ENCODE peak calls at places on chromosomes 2 and 18, in four cellular contexts. N is mesendoderm, A is H9, I is neuronal stem cell. R is an unnamed sample.

GRCh38 chr2:43305006-43305405 is 78.6 kb upstream of the ZFP36L2 start:
- DNase-seq in I (no peak), A (no peak), N (peak; percentile 18), R (peak; percentile 37)

GRCh38 chr18:12820526-12820925 is 63.5 kb downstream of the PTPN2 start:
- DNase-seq in I (no peak), N (no peak), A (no peak), R (no peak)

GRCh38 chr2:14543284-14543683 is 89.2 kb upstream of the LRATD1 start:
- DNase-seq in I (no peak), N (no peak), A (no peak), R (peak; percentile 54)

GRCh38 chr2:187136646-187137045 is 287.7 kb upstream of the ZSWIM2 start:
- DNase-seq in N (no peak), A (no peak), I (no peak), R (no peak)

GRCh38 chr2:221334466-221334865 is 237.6 kb downstream of the EPHA4 start:
- DNase-seq in A (no peak), I (no peak), N (no peak), R (no peak)

GRCh38 chr2:218879881-218880748 is 537 bp upstream of the WNT10A start:
- DNase-seq in N (no peak), I (no peak), A (peak; percentile 57), R (no peak)

GRCh38 chr2:118937817-118938216 is 4.2 kb upstream of the MARCO start:
- DNase-seq in I (no peak), N (no peak), A (no peak), R (no peak)

GRCh38 chr2:120735750-120736170 is at the start of gene GLI2:
- DNase-seq in A (peak; percentile 82), I (peak; percentile 81), N (peak; percentile 94), R (peak; percentile 87)

GRCh38 chr2:160228141-160228963 is 28.3 kb upstream of the ITGB6 start:
- DNase-seq in N (no peak), A (no peak), I (no peak), R (peak; percentile 87)

GRCh38 chr18:9683418-9684396 is 24.4 kb upstream of the RAB31 start:
- DNase-seq in I (no peak), N (peak; percentile 87), A (no peak), R (peak; percentile 70)

GRCh38 chr18:48320639-48320945 is 88.6 kb downstream of the ZBTB7C start:
- DNase-seq in N (no peak), I (no peak), A (no peak), R (no peak)

GRCh38 chr2:179222076-179222475 is 42.6 kb downstream of the SESTD1 start:
- DNase-seq in I (no peak), N (no peak), A (no peak), R (no peak)

GRCh38 chr18:25055076-25055475 is 296.9 kb downstream of the ZNF521 start:
- DNase-seq in N (no peak), I (no peak), A (no peak), R (peak; percentile 56)

GRCh38 chr2:54935389-54935788 is 114.9 kb downstream of the RTN4 start:
- DNase-seq in A (no peak), I (no peak), N (no peak), R (no peak)

GRCh38 chr2:39530423-39530866 is 93.4 kb upstream of the MAP4K3 start:
- DNase-seq in N (no peak), A (no peak), I (no peak), R (peak; percentile 78)

GRCh38 chr2:234661146-234661545 is 164.3 kb upstream of the ARL4C start:
- DNase-seq in A (no peak), I (no peak), N (no peak), R (no peak)

GRCh38 chr2:28683100-28683706 is 68.4 kb upstream of the PPP1CB start:
- DNase-seq in A (peak; percentile 40), I (no peak), N (peak; percentile 90), R (peak; percentile 86)
- H3K4ac ChIP-seq in A (no peak overlapping the region), I (no peak overlapping the region), N (no peak overlapping the region), R (peak overlapping the region; percentile 96)

GRCh38 chr2:47072018-47072691 is 83.0 kb downstream of the STPG4 start:
- DNase-seq in A (peak; percentile 60), I (no peak), N (no peak), R (peak; percentile 70)
- H3K4ac ChIP-seq in A (peak overlapping the region; percentile 19), I (peak overlapping the region; percentile 26), N (no peak overlapping the region), R (peak overlapping the region; percentile 100)

GRCh38 chr2:48589170-48589767 is 28.4 kb upstream of the GTF2A1L start:
- DNase-seq in A (no peak), I (no peak), N (peak; percentile 32), R (peak; percentile 59)

GRCh38 chr2:48588745-48589144 is 28.9 kb upstream of the GTF2A1L start:
- DNase-seq in N (peak; percentile 57), I (no peak), A (no peak), R (no peak)

GRCh38 chr2:48587560-48587959 is 30.1 kb upstream of the GTF2A1L start:
- DNase-seq in I (no peak), N (no peak), A (no peak), R (no peak)

GRCh38 chr2:48584551-48584950 is 33.1 kb upstream of the GTF2A1L start:
- DNase-seq in I (no peak), A (no peak), N (peak; percentile 18), R (no peak)

GRCh38 chr2:48586433-48586832 is 31.2 kb upstream of the GTF2A1L start:
- DNase-seq in N (no peak), A (no peak), I (no peak), R (no peak)
- H3K4ac ChIP-seq in N (no peak overlapping the region), A (no peak overlapping the region), I (no peak overlapping the region), R (no peak overlapping the region)

GRCh38 chr2:219902870-219903269 is 275.4 kb downstream of the SLC4A3 start:
- DNase-seq in A (no peak), N (peak; percentile 80), I (no peak), R (peak; percentile 8)

GRCh38 chr2:219901155-219901554 is 273.7 kb downstream of the SLC4A3 start:
- DNase-seq in A (no peak), N (no peak), I (no peak), R (no peak)

GRCh38 chr2:219897456-219897855 is 270.0 kb downstream of the SLC4A3 start:
- DNase-seq in I (no peak), A (no peak), N (peak; percentile 92), R (no peak)
- H3K4ac ChIP-seq in I (no peak overlapping the region), A (no peak overlapping the region), N (no peak overlapping the region), R (no peak overlapping the region)

GRCh38 chr2:20594957-20595356 is 55.9 kb downstream of the HS1BP3 start:
- DNase-seq in N (no peak), A (no peak), I (no peak), R (no peak)

GRCh38 chr2:20592106-20593071 is 58.5 kb downstream of the HS1BP3 start:
- DNase-seq in A (peak; percentile 67), I (no peak), N (peak; percentile 58), R (no peak)

GRCh38 chr2:20595439-20596192 is 55.3 kb downstream of the HS1BP3 start:
- DNase-seq in A (no peak), I (no peak), N (peak; percentile 59), R (peak; percentile 60)

GRCh38 chr2:20593072-20594034 is 57.5 kb downstream of the HS1BP3 start:
- DNase-seq in A (no peak), I (no peak), N (no peak), R (peak; percentile 93)

GRCh38 chr2:20594048-20594750 is 56.7 kb downstream of the HS1BP3 start:
- DNase-seq in I (no peak), A (no peak), N (no peak), R (no peak)
- H3K4ac ChIP-seq in I (no peak overlapping the region), A (no peak overlapping the region), N (no peak overlapping the region), R (peak overlapping the region; percentile 99)

GRCh38 chr2:207467716-207468347 is 61.9 kb upstream of the CREB1 start:
- DNase-seq in A (no peak), I (no peak), N (no peak), R (peak; percentile 91)
- H3K4ac ChIP-seq in A (no peak overlapping the region), I (no peak overlapping the region), N (no peak overlapping the region), R (peak overlapping the region; percentile 75)

DNA sequence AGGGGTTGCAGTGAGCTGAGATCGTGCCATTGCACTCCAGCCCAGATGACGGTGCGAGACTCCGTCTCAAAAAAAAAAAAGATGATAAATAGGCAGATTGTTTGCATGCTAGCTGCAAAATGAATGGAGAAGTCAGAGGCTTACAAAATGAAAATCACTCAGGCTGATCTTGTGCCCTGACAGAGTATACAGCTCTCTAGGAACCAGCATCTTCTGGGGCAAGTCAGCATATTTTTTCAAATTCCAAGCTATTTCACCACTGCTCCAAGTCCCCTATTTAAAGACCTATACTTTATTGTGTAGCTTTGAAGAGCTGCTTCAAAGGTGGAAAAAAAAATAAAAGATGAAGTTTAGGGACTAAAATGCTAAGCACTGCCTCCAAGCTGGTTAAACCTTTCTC is 6.1 kb downstream of the E2F6 start:
- DNase-seq in N (no peak), A (no peak), I (no peak), R (no peak)
- H3K4ac ChIP-seq in N (no peak overlapping the region), A (no peak overlapping the region), I (no peak overlapping the region), R (no peak overlapping the region)

GRCh38 chr2:36361396-36361795 is 5.8 kb downstream of the CRIM1 start:
- DNase-seq in A (no peak), N (no peak), I (no peak), R (no peak)
- H3K4ac ChIP-seq in A (no peak overlapping the region), N (no peak overlapping the region), I (no peak overlapping the region), R (peak overlapping the region; percentile 28)

GRCh38 chr18:63155910-63156773 is 163.4 kb downstream of the BCL2 start:
- DNase-seq in I (no peak), N (no peak), A (no peak), R (no peak)

GRCh38 chr18:63152791-63153190 is 166.8 kb downstream of the BCL2 start:
- DNase-seq in A (no peak), I (no peak), N (no peak), R (no peak)

GRCh38 chr18:63157293-63158011 is 162.1 kb downstream of the BCL2 start:
- DNase-seq in N (no peak), I (no peak), A (no peak), R (no peak)

GRCh38 chr18:63154350-63155152 is 165.0 kb downstream of the BCL2 start:
- DNase-seq in A (no peak), N (no peak), I (no peak), R (no peak)

DNA sequence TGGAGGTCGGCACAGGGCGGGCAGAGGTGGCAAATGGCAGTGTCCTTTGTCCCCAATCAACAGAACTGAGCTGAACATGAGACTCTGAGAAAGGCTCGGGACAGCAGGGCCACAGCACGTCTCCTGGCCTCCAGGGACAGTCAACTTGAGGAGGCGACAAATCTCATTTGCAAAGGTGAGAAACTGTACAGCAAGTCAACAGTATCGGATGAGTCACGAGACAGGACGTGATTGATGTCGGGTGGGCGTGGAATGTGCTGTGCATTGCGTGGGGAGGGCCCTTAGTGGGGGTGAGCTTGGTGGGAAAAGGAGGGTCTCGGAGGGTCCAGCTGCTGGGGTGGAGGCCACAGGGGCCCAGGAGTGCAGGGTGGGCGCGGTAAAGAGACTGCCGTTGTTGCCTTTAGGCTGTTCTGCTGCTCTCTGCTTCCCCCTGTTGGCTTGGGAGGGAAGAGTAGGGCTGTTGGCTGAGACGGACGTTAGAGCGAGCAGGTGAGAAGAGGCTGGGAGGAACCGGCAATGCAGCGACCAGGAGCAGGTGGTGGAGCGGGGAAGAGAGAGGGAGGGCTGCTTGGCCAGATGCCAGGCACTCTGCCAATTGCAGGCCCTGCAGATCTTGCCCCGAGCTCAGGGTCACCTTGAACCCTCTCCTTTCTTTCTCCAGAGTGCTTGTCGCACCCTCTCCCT is 164.3 kb downstream of the BCL2 start:
- DNase-seq in N (peak; percentile 86), A (peak; percentile 91), I (peak; percentile 41), R (no peak)
- H3K4ac ChIP-seq in N (no peak overlapping the region), A (no peak overlapping the region), I (no peak overlapping the region), R (no peak overlapping the region)